ENCODE peak calls at places on chromosomes 12 and 14, in nine cellular contexts. Y, K, H, I, Q, N, E, P and S are unnamed samples. For H3K36me3, the result is how much of the 10 kb centered on the place peaks cover.

GRCh38 chr12:6337958-6338406 is 3.9 kb downstream of the TNFRSF1A start:
- DNase-seq in H (peak), E (no peak), I (no peak), Q (peak), N (no peak), P (peak), K (no peak), Y (no peak), S (no peak)

GRCh38 chr14:83120187-83120586 is 1586.5 kb upstream of the SEL1L start:
- DNase-seq in K (no peak), I (no peak), Y (no peak), P (no peak), E (no peak), N (no peak), H (no peak), Q (no peak), S (no peak)

GRCh38 chr12:84601483-84601882 is 311.1 kb downstream of the SLC6A15 start:
- DNase-seq in I (no peak), H (no peak), Q (no peak), E (no peak), N (no peak), Y (no peak), K (no peak), P (no peak), S (no peak)

GRCh38 chr12:55940065-55940732 is 9.2 kb downstream of the DGKA start:
- DNase-seq in P (peak), E (peak), I (peak), Q (peak), H (peak), Y (peak), K (peak), N (peak), S (peak)

GRCh38 chr14:34858765-34859164 is 16.4 kb downstream of the BAZ1A start:
- DNase-seq in P (no peak), K (no peak), N (no peak), H (no peak), Y (no peak), E (no peak), Q (no peak), I (no peak), S (no peak)

GRCh38 chr12:125786143-125786542 is 720.9 kb downstream of the AACS start:
- DNase-seq in N (no peak), E (no peak), Q (no peak), P (no peak), Y (no peak), H (no peak), K (no peak), I (no peak), S (no peak)

GRCh38 chr12:99389751-99390150 is 257.8 kb upstream of the GARIN6 start:
- DNase-seq in Q (no peak), Y (no peak), N (no peak), E (no peak), H (no peak), K (no peak), P (no peak), I (no peak), S (no peak)

GRCh38 chr12:48758186-48758585 is 30.7 kb downstream of the ADCY6 start:
- DNase-seq in Q (no peak), E (no peak), N (no peak), I (no peak), H (no peak), K (no peak), P (no peak), Y (no peak), S (no peak)

GRCh38 chr12:7645395-7646177 is 20.1 kb downstream of the APOBEC1 start:
- DNase-seq in P (no peak), H (peak), Y (peak), Q (no peak), I (no peak), E (peak), K (no peak), N (no peak), S (peak)

GRCh38 chr12:82835217-82835616 is 148.5 kb downstream of the TMTC2 start:
- DNase-seq in Y (no peak), P (no peak), K (no peak), I (no peak), N (no peak), H (peak), E (no peak), Q (no peak), S (no peak)

GRCh38 chr14:103803661-103804060 is 43.7 kb downstream of the PPP1R13B start:
- DNase-seq in Q (no peak), N (no peak), P (no peak), K (no peak), I (no peak), H (peak), Y (no peak), E (no peak), S (no peak)

GRCh38 chr14:61388173-61388975 is 67.0 kb downstream of the PRKCH start:
- DNase-seq in Q (no peak), I (no peak), K (no peak), P (no peak), Y (no peak), E (no peak), N (no peak), H (peak), S (no peak)

GRCh38 chr12:24705741-24706358 is 243.1 kb downstream of the BCAT1 start:
- DNase-seq in E (no peak), Q (no peak), N (no peak), H (peak), K (no peak), Y (no peak), P (no peak), I (no peak), S (no peak)

GRCh38 chr14:69535230-69535848 is 39.3 kb downstream of the CCDC177 start:
- DNase-seq in K (no peak), Q (peak), H (peak), N (no peak), E (peak), P (no peak), I (no peak), Y (peak), S (peak)

GRCh38 chr12:69851976-69852375 is 26.9 kb downstream of the MYRFL start:
- DNase-seq in H (peak), K (no peak), N (no peak), E (no peak), Y (no peak), P (no peak), I (no peak), Q (no peak), S (no peak)

GRCh38 chr12:93005928-93006654 is 77.0 kb upstream of the EEA1 start:
- DNase-seq in N (no peak), K (no peak), Q (no peak), H (no peak), P (no peak), Y (no peak), E (no peak), I (no peak), S (no peak)

GRCh38 chr12:132710422-132711168 is at the start of gene PGAM5:
- DNase-seq in H (peak), I (peak), K (peak), N (peak), Q (peak), E (peak), Y (peak), P (peak), S (peak)

GRCh38 chr14:51210594-51210993 is 29.5 kb upstream of the TMX1 start:
- DNase-seq in P (no peak), N (no peak), Y (no peak), H (no peak), E (no peak), Q (no peak), K (no peak), I (no peak), S (no peak)

GRCh38 chr12:31590730-31591307 is at the start of gene DENND5B:
- DNase-seq in Q (peak), N (peak), I (peak), K (no peak), Y (peak), H (peak), P (peak), E (peak), S (peak)

GRCh38 chr14:25003537-25003936 is 46.4 kb downstream of the STXBP6 start:
- DNase-seq in K (no peak), H (peak), N (no peak), E (no peak), P (no peak), Y (no peak), Q (no peak), I (no peak), S (no peak)

GRCh38 chr12:49055978-49056754 is 4.4 kb downstream of the KMT2D start:
- DNase-seq in E (peak), N (no peak), K (peak), H (peak), Q (no peak), P (no peak), Y (peak), I (no peak), S (peak)

GRCh38 chr12:95504140-95504539 is 30.2 kb downstream of the METAP2 start:
- DNase-seq in I (no peak), H (no peak), P (no peak), N (no peak), E (no peak), Q (no peak), K (no peak), Y (no peak), S (peak)
- H3K36me3 ChIP-seq in I (half or more), H (under half), P (half or more), N (under half), E (under half), Q (under half), K (half or more), Y (half or more), S (under half)

DNA sequence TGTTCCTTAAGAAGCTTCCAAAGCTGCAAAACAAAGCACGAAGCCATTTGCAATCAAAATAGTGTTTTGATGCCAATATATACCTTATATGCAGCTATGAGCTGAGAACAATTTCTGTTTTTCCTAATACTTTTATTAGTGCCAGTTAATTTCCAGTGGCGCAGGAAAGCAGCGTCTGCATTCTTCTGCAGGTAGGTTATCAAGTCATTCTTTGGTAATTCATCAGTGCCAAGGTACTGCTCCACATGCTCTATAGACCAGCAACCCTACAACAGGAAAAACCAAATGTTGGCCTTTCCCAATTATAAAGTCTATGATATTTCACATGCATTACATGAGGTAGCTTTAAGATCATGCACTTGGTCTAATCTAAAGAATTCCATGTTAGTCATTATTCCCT is 87.6 kb upstream of the STRN3 start:
- DNase-seq in Q (no peak), K (no peak), H (no peak), Y (no peak), E (no peak), N (no peak), I (no peak), P (no peak), S (no peak)
- H3K36me3 ChIP-seq in Q (under half), K (half or more), H (half or more), Y (half or more), E (half or more), N (under half), I (half or more), P (half or more), S (under half)

GRCh38 chr12:27309293-27309994 is 23.2 kb upstream of the BMAL2 start:
- DNase-seq in P (no peak), K (no peak), N (no peak), E (no peak), Q (no peak), H (no peak), I (no peak), Y (no peak), S (no peak)
- H3K36me3 ChIP-seq in P (under half), K (under half), N (under half), E (under half), Q (under half), H (under half), I (under half), Y (under half), S (under half)

DNA sequence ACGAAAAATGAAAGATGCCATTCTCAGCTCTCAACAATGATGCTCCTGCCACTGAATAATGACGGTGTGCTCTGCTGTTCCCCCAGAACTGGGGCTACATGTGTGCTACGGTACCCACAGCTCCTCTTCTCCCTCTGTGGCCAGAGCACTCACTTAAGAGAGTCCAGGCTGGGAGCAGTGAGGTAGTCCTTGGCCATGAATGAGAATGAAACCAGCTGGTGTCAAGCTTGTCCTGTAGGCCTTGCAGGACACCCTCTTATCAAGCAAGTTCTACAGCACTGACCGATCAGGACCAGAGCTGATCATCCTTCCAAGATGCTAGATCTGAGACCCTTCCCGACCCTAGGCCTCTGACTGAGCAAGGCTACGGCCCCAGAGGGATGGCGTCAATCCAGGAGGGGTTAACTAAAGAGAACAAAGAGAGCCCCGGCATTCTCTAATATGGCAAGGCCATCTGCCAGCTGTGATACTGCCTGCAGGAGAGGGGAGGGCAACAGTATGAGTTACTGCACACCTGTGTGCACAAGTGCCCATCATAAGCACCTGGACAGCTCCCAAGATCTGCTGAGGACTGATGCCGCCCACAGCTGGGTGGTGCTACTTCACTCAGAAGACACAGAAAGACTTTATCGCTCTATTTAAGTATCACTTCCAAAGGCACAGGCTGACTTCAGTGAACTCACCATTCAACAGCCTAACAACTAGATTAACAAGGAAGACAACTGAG is 30.5 kb downstream of the APPL2 start:
- DNase-seq in Q (no peak), H (no peak), E (peak), K (no peak), N (no peak), I (no peak), P (no peak), Y (no peak), S (peak)
- H3K36me3 ChIP-seq in Q (under half), H (under half), E (under half), K (half or more), N (under half), I (half or more), P (half or more), Y (under half), S (under half)